ENCODE peak calls at places on chromosomes 1 and 21, in ten cellular contexts. One of them, this sample, is unnamed.

GRCh38 chr1:80218112-80218511 is 1211.6 kb upstream of the ADGRL4 start:
- DNase-seq in WTC11: no peak
- DNase-seq in tibial artery: no peak
- DNase-seq in fibroblast of mammary gland: peak
- DNase-seq in right lobe of liver: no peak
- DNase-seq in thyroid gland: no peak
- DNase-seq in transverse colon: no peak
- DNase-seq in uterus: no peak
- DNase-seq in prostate gland: no peak
- DNase-seq in endodermal cell: no peak
- DNase-seq in this sample: no peak

GRCh38 chr1:43841511-43841910 is 92.1 kb upstream of the ARTN start:
- DNase-seq in WTC11: no peak
- DNase-seq in tibial artery: no peak
- DNase-seq in fibroblast of mammary gland: no peak
- DNase-seq in right lobe of liver: no peak
- DNase-seq in thyroid gland: no peak
- DNase-seq in transverse colon: no peak
- DNase-seq in uterus: no peak
- DNase-seq in prostate gland: no peak
- DNase-seq in endodermal cell: no peak
- DNase-seq in this sample: no peak

GRCh38 chr1:27522860-27523665 is 33.1 kb upstream of the WASF2 start:
- DNase-seq in WTC11: peak
- DNase-seq in tibial artery: peak
- DNase-seq in fibroblast of mammary gland: peak
- DNase-seq in right lobe of liver: no peak
- DNase-seq in thyroid gland: no peak
- DNase-seq in transverse colon: no peak
- DNase-seq in uterus: peak
- DNase-seq in prostate gland: no peak
- DNase-seq in endodermal cell: peak
- DNase-seq in this sample: no peak

GRCh38 chr1:43453442-43454269 is at the start of gene HYI:
- DNase-seq in WTC11: peak
- DNase-seq in tibial artery: peak
- DNase-seq in fibroblast of mammary gland: peak
- DNase-seq in right lobe of liver: peak
- DNase-seq in thyroid gland: peak
- DNase-seq in transverse colon: peak
- DNase-seq in uterus: peak
- DNase-seq in prostate gland: peak
- DNase-seq in endodermal cell: peak
- DNase-seq in this sample: peak

GRCh38 chr1:11051781-11052510 is 4.9 kb upstream of the MASP2 start:
- DNase-seq in WTC11: no peak
- DNase-seq in tibial artery: no peak
- DNase-seq in fibroblast of mammary gland: peak
- DNase-seq in right lobe of liver: no peak
- DNase-seq in thyroid gland: no peak
- DNase-seq in transverse colon: no peak
- DNase-seq in uterus: no peak
- DNase-seq in prostate gland: no peak
- DNase-seq in endodermal cell: no peak
- DNase-seq in this sample: no peak

GRCh38 chr1:156291226-156292061 is 4.0 kb downstream of the GLMP start:
- DNase-seq in WTC11: peak
- DNase-seq in tibial artery: peak
- DNase-seq in fibroblast of mammary gland: peak
- DNase-seq in right lobe of liver: peak
- DNase-seq in thyroid gland: peak
- DNase-seq in transverse colon: peak
- DNase-seq in uterus: peak
- DNase-seq in prostate gland: peak
- DNase-seq in endodermal cell: peak
- DNase-seq in this sample: peak

GRCh38 chr1:22250724-22251123 is 107.8 kb upstream of the WNT4 start:
- DNase-seq in WTC11: no peak
- DNase-seq in tibial artery: no peak
- DNase-seq in fibroblast of mammary gland: no peak
- DNase-seq in right lobe of liver: no peak
- DNase-seq in thyroid gland: no peak
- DNase-seq in transverse colon: peak
- DNase-seq in uterus: no peak
- DNase-seq in prostate gland: no peak
- DNase-seq in endodermal cell: peak
- DNase-seq in this sample: no peak

GRCh38 chr1:178690496-178690895 is 34.5 kb upstream of the RALGPS2 start:
- DNase-seq in WTC11: no peak
- DNase-seq in tibial artery: no peak
- DNase-seq in fibroblast of mammary gland: no peak
- DNase-seq in right lobe of liver: no peak
- DNase-seq in thyroid gland: no peak
- DNase-seq in transverse colon: no peak
- DNase-seq in uterus: no peak
- DNase-seq in prostate gland: no peak
- DNase-seq in endodermal cell: no peak
- DNase-seq in this sample: no peak

GRCh38 chr1:204751480-204751879 is 65.9 kb upstream of the LRRN2 start:
- DNase-seq in WTC11: no peak
- DNase-seq in tibial artery: no peak
- DNase-seq in fibroblast of mammary gland: no peak
- DNase-seq in right lobe of liver: no peak
- DNase-seq in thyroid gland: no peak
- DNase-seq in transverse colon: no peak
- DNase-seq in uterus: no peak
- DNase-seq in prostate gland: no peak
- DNase-seq in endodermal cell: no peak
- DNase-seq in this sample: no peak

GRCh38 chr1:110250018-110250417 is 39.9 kb downstream of the KCNC4 start:
- DNase-seq in WTC11: no peak
- DNase-seq in tibial artery: no peak
- DNase-seq in fibroblast of mammary gland: no peak
- DNase-seq in right lobe of liver: no peak
- DNase-seq in thyroid gland: no peak
- DNase-seq in transverse colon: no peak
- DNase-seq in uterus: no peak
- DNase-seq in prostate gland: no peak
- DNase-seq in endodermal cell: peak
- DNase-seq in this sample: no peak

GRCh38 chr1:205519541-205520131 is 15.2 kb downstream of the CDK18 start:
- DNase-seq in WTC11: no peak
- DNase-seq in tibial artery: no peak
- DNase-seq in fibroblast of mammary gland: no peak
- DNase-seq in right lobe of liver: no peak
- DNase-seq in thyroid gland: no peak
- DNase-seq in transverse colon: peak
- DNase-seq in uterus: peak
- DNase-seq in prostate gland: no peak
- DNase-seq in endodermal cell: peak
- DNase-seq in this sample: no peak

GRCh38 chr1:5959667-5960230 is 32.5 kb downstream of the NPHP4 start:
- DNase-seq in WTC11: no peak
- DNase-seq in tibial artery: no peak
- DNase-seq in fibroblast of mammary gland: no peak
- DNase-seq in right lobe of liver: no peak
- DNase-seq in thyroid gland: no peak
- DNase-seq in transverse colon: no peak
- DNase-seq in uterus: no peak
- DNase-seq in prostate gland: no peak
- DNase-seq in endodermal cell: no peak
- DNase-seq in this sample: no peak

GRCh38 chr1:209190591-209191241 is 392.8 kb upstream of the CAMK1G start:
- DNase-seq in WTC11: peak
- DNase-seq in tibial artery: peak
- DNase-seq in fibroblast of mammary gland: peak
- DNase-seq in right lobe of liver: peak
- DNase-seq in thyroid gland: peak
- DNase-seq in transverse colon: peak
- DNase-seq in uterus: no peak
- DNase-seq in prostate gland: no peak
- DNase-seq in endodermal cell: peak
- DNase-seq in this sample: no peak

GRCh38 chr1:234631721-234632125 is 21.7 kb upstream of the IRF2BP2 start:
- DNase-seq in WTC11: no peak
- DNase-seq in tibial artery: no peak
- DNase-seq in fibroblast of mammary gland: peak
- DNase-seq in right lobe of liver: no peak
- DNase-seq in thyroid gland: no peak
- DNase-seq in transverse colon: no peak
- DNase-seq in uterus: no peak
- DNase-seq in prostate gland: no peak
- DNase-seq in endodermal cell: no peak
- DNase-seq in this sample: no peak

GRCh38 chr21:38914531-38915385 is 109.0 kb downstream of the ETS2 start:
- DNase-seq in WTC11: no peak
- DNase-seq in tibial artery: no peak
- DNase-seq in fibroblast of mammary gland: peak
- DNase-seq in right lobe of liver: peak
- DNase-seq in thyroid gland: no peak
- DNase-seq in transverse colon: peak
- DNase-seq in uterus: peak
- DNase-seq in prostate gland: no peak
- DNase-seq in endodermal cell: peak
- DNase-seq in this sample: peak

GRCh38 chr1:117142200-117142599 is 20.7 kb upstream of the TRIM45 start:
- DNase-seq in WTC11: no peak
- DNase-seq in tibial artery: no peak
- DNase-seq in fibroblast of mammary gland: peak
- DNase-seq in right lobe of liver: no peak
- DNase-seq in thyroid gland: no peak
- DNase-seq in transverse colon: no peak
- DNase-seq in uterus: no peak
- DNase-seq in prostate gland: no peak
- DNase-seq in endodermal cell: no peak
- DNase-seq in this sample: no peak

GRCh38 chr1:230643887-230644286 is 1.6 kb downstream of the COG2 start:
- DNase-seq in WTC11: no peak
- DNase-seq in tibial artery: no peak
- DNase-seq in fibroblast of mammary gland: peak
- DNase-seq in right lobe of liver: no peak
- DNase-seq in thyroid gland: no peak
- DNase-seq in transverse colon: peak
- DNase-seq in uterus: no peak
- DNase-seq in prostate gland: no peak
- DNase-seq in endodermal cell: no peak
- DNase-seq in this sample: no peak
- TF ChIP-seq CTCF in WTC11: no peak
- TF ChIP-seq CTCF in tibial artery: no peak
- TF ChIP-seq CTCF in fibroblast of mammary gland: no peak
- TF ChIP-seq CTCF in right lobe of liver: no peak
- TF ChIP-seq CTCF in thyroid gland: no peak
- TF ChIP-seq CTCF in transverse colon: no peak
- TF ChIP-seq CTCF in uterus: no peak
- TF ChIP-seq CTCF in prostate gland: no peak
- TF ChIP-seq CTCF in endodermal cell: no peak
- TF ChIP-seq CTCF in this sample: no peak

GRCh38 chr1:240824238-240824637 is 212.3 kb upstream of the GREM2 start:
- DNase-seq in WTC11: peak
- DNase-seq in tibial artery: no peak
- DNase-seq in fibroblast of mammary gland: no peak
- DNase-seq in right lobe of liver: no peak
- DNase-seq in thyroid gland: no peak
- DNase-seq in transverse colon: no peak
- DNase-seq in uterus: no peak
- DNase-seq in prostate gland: no peak
- DNase-seq in endodermal cell: peak
- DNase-seq in this sample: no peak
- TF ChIP-seq CTCF in WTC11: no peak
- TF ChIP-seq CTCF in tibial artery: no peak
- TF ChIP-seq CTCF in fibroblast of mammary gland: peak
- TF ChIP-seq CTCF in right lobe of liver: no peak
- TF ChIP-seq CTCF in thyroid gland: no peak
- TF ChIP-seq CTCF in transverse colon: no peak
- TF ChIP-seq CTCF in uterus: no peak
- TF ChIP-seq CTCF in prostate gland: no peak
- TF ChIP-seq CTCF in endodermal cell: peak
- TF ChIP-seq CTCF in this sample: no peak

DNA sequence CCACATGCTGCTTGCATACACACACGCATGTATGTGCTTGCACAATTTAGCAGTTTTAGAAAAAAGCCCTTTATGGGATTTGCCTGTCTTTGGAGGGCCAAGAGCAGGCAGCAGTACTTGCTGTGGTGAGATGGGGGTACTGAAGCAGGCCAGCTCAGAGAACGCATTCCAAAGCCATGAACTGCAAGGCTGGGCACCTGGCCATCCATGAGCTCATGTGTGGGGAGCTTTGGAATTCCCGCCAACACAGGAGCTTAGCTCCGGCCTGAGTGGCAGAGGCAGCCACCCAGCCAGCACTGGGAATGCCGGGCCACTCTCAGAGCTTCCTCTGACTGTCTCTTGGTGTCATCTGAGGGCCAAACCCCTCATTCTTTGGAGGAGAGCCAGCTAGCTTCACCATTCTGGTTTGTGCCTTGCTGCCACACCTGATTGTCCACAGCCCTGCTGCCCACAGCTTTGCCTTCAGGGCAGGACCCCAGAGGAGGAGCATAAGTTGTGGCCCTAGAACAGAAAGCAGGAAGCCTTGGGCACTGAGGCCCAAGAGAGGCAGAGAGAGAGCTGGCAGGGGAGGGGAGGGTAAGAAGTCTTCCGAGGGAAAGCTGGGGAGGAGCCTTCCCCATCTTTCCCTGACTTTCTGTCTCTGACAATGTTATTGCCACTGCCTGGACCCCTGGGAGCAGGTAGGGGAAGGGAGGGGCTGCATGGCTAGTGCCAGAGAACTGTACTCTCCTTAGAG is 92.1 kb upstream of the POU3F1 start:
- DNase-seq in WTC11: no peak
- DNase-seq in tibial artery: peak
- DNase-seq in fibroblast of mammary gland: peak
- DNase-seq in right lobe of liver: peak
- DNase-seq in thyroid gland: peak
- DNase-seq in transverse colon: peak
- DNase-seq in uterus: peak
- DNase-seq in prostate gland: peak
- DNase-seq in endodermal cell: peak
- DNase-seq in this sample: peak
- TF ChIP-seq CTCF in WTC11: no peak
- TF ChIP-seq CTCF in tibial artery: peak
- TF ChIP-seq CTCF in fibroblast of mammary gland: peak
- TF ChIP-seq CTCF in right lobe of liver: no peak
- TF ChIP-seq CTCF in thyroid gland: peak
- TF ChIP-seq CTCF in transverse colon: peak
- TF ChIP-seq CTCF in uterus: no peak
- TF ChIP-seq CTCF in prostate gland: peak
- TF ChIP-seq CTCF in endodermal cell: no peak
- TF ChIP-seq CTCF in this sample: peak

GRCh38 chr1:9465640-9466039 is 73.6 kb upstream of the SLC25A33 start:
- DNase-seq in WTC11: no peak
- DNase-seq in tibial artery: no peak
- DNase-seq in fibroblast of mammary gland: no peak
- DNase-seq in right lobe of liver: peak
- DNase-seq in thyroid gland: no peak
- DNase-seq in transverse colon: no peak
- DNase-seq in uterus: no peak
- DNase-seq in prostate gland: no peak
- DNase-seq in endodermal cell: no peak
- DNase-seq in this sample: no peak
- TF ChIP-seq CTCF in WTC11: no peak
- TF ChIP-seq CTCF in tibial artery: no peak
- TF ChIP-seq CTCF in fibroblast of mammary gland: no peak
- TF ChIP-seq CTCF in right lobe of liver: no peak
- TF ChIP-seq CTCF in thyroid gland: no peak
- TF ChIP-seq CTCF in transverse colon: no peak
- TF ChIP-seq CTCF in uterus: no peak
- TF ChIP-seq CTCF in prostate gland: no peak
- TF ChIP-seq CTCF in endodermal cell: peak
- TF ChIP-seq CTCF in this sample: no peak

This sample was measured in osteocyte.